ENCODE peak calls at places on chromosomes 2 and 18, in six cellular contexts. One of them, this sample, is unnamed.

GRCh38 chr2:160379399-160379798 is 114.2 kb downstream of the RBMS1 start:
- ATAC-seq in stimulated activated naive CD8-positive, alpha-beta T cell treated with anti-CD3 and anti-CD28 coated beads, Interleukin-15, Interleukin-2, amounts not matched to agents 100 U/mL and 50 U/mL, for 24 hours: no peak
- ATAC-seq in omental fat pad: peak
- ATAC-seq in heart right ventricle: peak
- ATAC-seq in Right ventricle myocardium inferior: peak
- ATAC-seq in effector memory CD8-positive, alpha-beta T cell: no peak
- ATAC-seq in this sample: no peak

GRCh38 chr2:191629001-191629453 is 48.9 kb upstream of the NABP1 start:
- ATAC-seq in heart right ventricle: no peak
- ATAC-seq in Right ventricle myocardium inferior: no peak
- ATAC-seq in stimulated activated naive CD8-positive, alpha-beta T cell treated with anti-CD3 and anti-CD28 coated beads, Interleukin-15, Interleukin-2, amounts not matched to agents 100 U/mL and 50 U/mL, for 24 hours: no peak
- ATAC-seq in effector memory CD8-positive, alpha-beta T cell: no peak
- ATAC-seq in omental fat pad: no peak
- ATAC-seq in this sample: peak

GRCh38 chr2:25339791-25340339 is 1.9 kb downstream of the DNMT3A start:
- ATAC-seq in Right ventricle myocardium inferior: peak
- ATAC-seq in omental fat pad: no peak
- ATAC-seq in heart right ventricle: peak
- ATAC-seq in stimulated activated naive CD8-positive, alpha-beta T cell treated with anti-CD3 and anti-CD28 coated beads, Interleukin-15, Interleukin-2, amounts not matched to agents 100 U/mL and 50 U/mL, for 24 hours: no peak
- ATAC-seq in effector memory CD8-positive, alpha-beta T cell: no peak
- ATAC-seq in this sample: no peak

GRCh38 chr2:132949108-132949507 is 279.1 kb upstream of the LYPD1 start:
- ATAC-seq in effector memory CD8-positive, alpha-beta T cell: no peak
- ATAC-seq in Right ventricle myocardium inferior: no peak
- ATAC-seq in heart right ventricle: no peak
- ATAC-seq in omental fat pad: no peak
- ATAC-seq in stimulated activated naive CD8-positive, alpha-beta T cell treated with anti-CD3 and anti-CD28 coated beads, Interleukin-15, Interleukin-2, amounts not matched to agents 100 U/mL and 50 U/mL, for 24 hours: no peak
- ATAC-seq in this sample: peak

GRCh38 chr2:217915706-217916105 is 87.1 kb downstream of the TNS1 start:
- ATAC-seq in stimulated activated naive CD8-positive, alpha-beta T cell treated with anti-CD3 and anti-CD28 coated beads, Interleukin-15, Interleukin-2, amounts not matched to agents 100 U/mL and 50 U/mL, for 24 hours: no peak
- ATAC-seq in heart right ventricle: no peak
- ATAC-seq in Right ventricle myocardium inferior: no peak
- ATAC-seq in omental fat pad: no peak
- ATAC-seq in effector memory CD8-positive, alpha-beta T cell: no peak
- ATAC-seq in this sample: no peak

GRCh38 chr18:57644540-57644939 is 22.9 kb upstream of the NARS1 start:
- ATAC-seq in stimulated activated naive CD8-positive, alpha-beta T cell treated with anti-CD3 and anti-CD28 coated beads, Interleukin-15, Interleukin-2, amounts not matched to agents 100 U/mL and 50 U/mL, for 24 hours: no peak
- ATAC-seq in omental fat pad: no peak
- ATAC-seq in effector memory CD8-positive, alpha-beta T cell: no peak
- ATAC-seq in heart right ventricle: no peak
- ATAC-seq in Right ventricle myocardium inferior: no peak
- ATAC-seq in this sample: no peak

GRCh38 chr2:177972782-177973181 is 99.8 kb downstream of the PDE11A start:
- ATAC-seq in stimulated activated naive CD8-positive, alpha-beta T cell treated with anti-CD3 and anti-CD28 coated beads, Interleukin-15, Interleukin-2, amounts not matched to agents 100 U/mL and 50 U/mL, for 24 hours: no peak
- ATAC-seq in omental fat pad: no peak
- ATAC-seq in Right ventricle myocardium inferior: no peak
- ATAC-seq in effector memory CD8-positive, alpha-beta T cell: no peak
- ATAC-seq in heart right ventricle: no peak
- ATAC-seq in this sample: no peak

GRCh38 chr2:37858725-37859267 is 66.3 kb upstream of the RMDN2 start:
- ATAC-seq in stimulated activated naive CD8-positive, alpha-beta T cell treated with anti-CD3 and anti-CD28 coated beads, Interleukin-15, Interleukin-2, amounts not matched to agents 100 U/mL and 50 U/mL, for 24 hours: peak
- ATAC-seq in Right ventricle myocardium inferior: no peak
- ATAC-seq in effector memory CD8-positive, alpha-beta T cell: no peak
- ATAC-seq in heart right ventricle: no peak
- ATAC-seq in omental fat pad: no peak
- ATAC-seq in this sample: no peak

GRCh38 chr2:216195565-216195978 is 86.4 kb downstream of the XRCC5 start:
- ATAC-seq in omental fat pad: no peak
- ATAC-seq in stimulated activated naive CD8-positive, alpha-beta T cell treated with anti-CD3 and anti-CD28 coated beads, Interleukin-15, Interleukin-2, amounts not matched to agents 100 U/mL and 50 U/mL, for 24 hours: peak
- ATAC-seq in effector memory CD8-positive, alpha-beta T cell: no peak
- ATAC-seq in Right ventricle myocardium inferior: no peak
- ATAC-seq in heart right ventricle: no peak
- ATAC-seq in this sample: no peak

GRCh38 chr18:61546598-61546997 is 213.4 kb downstream of the CDH20 start:
- ATAC-seq in Right ventricle myocardium inferior: no peak
- ATAC-seq in omental fat pad: no peak
- ATAC-seq in effector memory CD8-positive, alpha-beta T cell: no peak
- ATAC-seq in stimulated activated naive CD8-positive, alpha-beta T cell treated with anti-CD3 and anti-CD28 coated beads, Interleukin-15, Interleukin-2, amounts not matched to agents 100 U/mL and 50 U/mL, for 24 hours: no peak
- ATAC-seq in heart right ventricle: no peak
- ATAC-seq in this sample: no peak

GRCh38 chr2:43376523-43377198 is 150.3 kb upstream of the ZFP36L2 start:
- ATAC-seq in effector memory CD8-positive, alpha-beta T cell: no peak
- ATAC-seq in omental fat pad: no peak
- ATAC-seq in heart right ventricle: no peak
- ATAC-seq in stimulated activated naive CD8-positive, alpha-beta T cell treated with anti-CD3 and anti-CD28 coated beads, Interleukin-15, Interleukin-2, amounts not matched to agents 100 U/mL and 50 U/mL, for 24 hours: peak
- ATAC-seq in Right ventricle myocardium inferior: no peak
- ATAC-seq in this sample: no peak

GRCh38 chr2:240739797-240740196 is 48.1 kb downstream of the AQP12A start:
- ATAC-seq in Right ventricle myocardium inferior: no peak
- ATAC-seq in effector memory CD8-positive, alpha-beta T cell: peak
- ATAC-seq in heart right ventricle: no peak
- ATAC-seq in stimulated activated naive CD8-positive, alpha-beta T cell treated with anti-CD3 and anti-CD28 coated beads, Interleukin-15, Interleukin-2, amounts not matched to agents 100 U/mL and 50 U/mL, for 24 hours: peak
- ATAC-seq in omental fat pad: no peak
- ATAC-seq in this sample: no peak

GRCh38 chr2:170202437-170202836 is 24.5 kb downstream of the MYO3B start:
- ATAC-seq in Right ventricle myocardium inferior: peak
- ATAC-seq in stimulated activated naive CD8-positive, alpha-beta T cell treated with anti-CD3 and anti-CD28 coated beads, Interleukin-15, Interleukin-2, amounts not matched to agents 100 U/mL and 50 U/mL, for 24 hours: no peak
- ATAC-seq in effector memory CD8-positive, alpha-beta T cell: no peak
- ATAC-seq in heart right ventricle: peak
- ATAC-seq in omental fat pad: no peak
- ATAC-seq in this sample: no peak

GRCh38 chr2:75541430-75541829 is 19.3 kb downstream of the EVA1A start:
- ATAC-seq in heart right ventricle: no peak
- ATAC-seq in omental fat pad: no peak
- ATAC-seq in effector memory CD8-positive, alpha-beta T cell: no peak
- ATAC-seq in Right ventricle myocardium inferior: no peak
- ATAC-seq in stimulated activated naive CD8-positive, alpha-beta T cell treated with anti-CD3 and anti-CD28 coated beads, Interleukin-15, Interleukin-2, amounts not matched to agents 100 U/mL and 50 U/mL, for 24 hours: no peak
- ATAC-seq in this sample: peak

GRCh38 chr2:16006537-16007166 is 66.3 kb downstream of the MYCN start:
- ATAC-seq in stimulated activated naive CD8-positive, alpha-beta T cell treated with anti-CD3 and anti-CD28 coated beads, Interleukin-15, Interleukin-2, amounts not matched to agents 100 U/mL and 50 U/mL, for 24 hours: no peak
- ATAC-seq in omental fat pad: no peak
- ATAC-seq in heart right ventricle: no peak
- ATAC-seq in Right ventricle myocardium inferior: no peak
- ATAC-seq in effector memory CD8-positive, alpha-beta T cell: no peak
- ATAC-seq in this sample: no peak

GRCh38 chr2:35463805-35464596 is 891.6 kb upstream of the CRIM1 start:
- ATAC-seq in heart right ventricle: no peak
- ATAC-seq in omental fat pad: no peak
- ATAC-seq in stimulated activated naive CD8-positive, alpha-beta T cell treated with anti-CD3 and anti-CD28 coated beads, Interleukin-15, Interleukin-2, amounts not matched to agents 100 U/mL and 50 U/mL, for 24 hours: no peak
- ATAC-seq in Right ventricle myocardium inferior: no peak
- ATAC-seq in effector memory CD8-positive, alpha-beta T cell: no peak
- ATAC-seq in this sample: no peak

GRCh38 chr2:167721593-167721992 is 525.8 kb downstream of the STK39 start:
- ATAC-seq in omental fat pad: no peak
- ATAC-seq in stimulated activated naive CD8-positive, alpha-beta T cell treated with anti-CD3 and anti-CD28 coated beads, Interleukin-15, Interleukin-2, amounts not matched to agents 100 U/mL and 50 U/mL, for 24 hours: no peak
- ATAC-seq in heart right ventricle: no peak
- ATAC-seq in effector memory CD8-positive, alpha-beta T cell: no peak
- ATAC-seq in Right ventricle myocardium inferior: no peak
- ATAC-seq in this sample: no peak

GRCh38 chr18:22741318-22741717 is 191.8 kb upstream of the RBBP8 start:
- ATAC-seq in stimulated activated naive CD8-positive, alpha-beta T cell treated with anti-CD3 and anti-CD28 coated beads, Interleukin-15, Interleukin-2, amounts not matched to agents 100 U/mL and 50 U/mL, for 24 hours: no peak
- ATAC-seq in omental fat pad: no peak
- ATAC-seq in Right ventricle myocardium inferior: no peak
- ATAC-seq in effector memory CD8-positive, alpha-beta T cell: no peak
- ATAC-seq in heart right ventricle: no peak
- ATAC-seq in this sample: no peak

GRCh38 chr18:13382683-13382989 is 164.1 kb downstream of the LDLRAD4 start:
- ATAC-seq in heart right ventricle: peak
- ATAC-seq in effector memory CD8-positive, alpha-beta T cell: no peak
- ATAC-seq in Right ventricle myocardium inferior: peak
- ATAC-seq in omental fat pad: no peak
- ATAC-seq in stimulated activated naive CD8-positive, alpha-beta T cell treated with anti-CD3 and anti-CD28 coated beads, Interleukin-15, Interleukin-2, amounts not matched to agents 100 U/mL and 50 U/mL, for 24 hours: no peak
- ATAC-seq in this sample: no peak

GRCh38 chr2:47080888-47081301 is 74.2 kb downstream of the STPG4 start:
- ATAC-seq in effector memory CD8-positive, alpha-beta T cell: no peak
- ATAC-seq in stimulated activated naive CD8-positive, alpha-beta T cell treated with anti-CD3 and anti-CD28 coated beads, Interleukin-15, Interleukin-2, amounts not matched to agents 100 U/mL and 50 U/mL, for 24 hours: no peak
- ATAC-seq in omental fat pad: no peak
- ATAC-seq in heart right ventricle: no peak
- ATAC-seq in Right ventricle myocardium inferior: no peak
- ATAC-seq in this sample: no peak

GRCh38 chr2:105397025-105397722 is 1.7 kb downstream of the FHL2 start:
- ATAC-seq in effector memory CD8-positive, alpha-beta T cell: no peak
- ATAC-seq in omental fat pad: no peak
- ATAC-seq in Right ventricle myocardium inferior: no peak
- ATAC-seq in heart right ventricle: no peak
- ATAC-seq in stimulated activated naive CD8-positive, alpha-beta T cell treated with anti-CD3 and anti-CD28 coated beads, Interleukin-15, Interleukin-2, amounts not matched to agents 100 U/mL and 50 U/mL, for 24 hours: no peak
- ATAC-seq in this sample: no peak

GRCh38 chr2:223887127-223887526 is 49.7 kb upstream of the AP1S3 start:
- ATAC-seq in heart right ventricle: no peak
- ATAC-seq in Right ventricle myocardium inferior: no peak
- ATAC-seq in effector memory CD8-positive, alpha-beta T cell: no peak
- ATAC-seq in omental fat pad: no peak
- ATAC-seq in stimulated activated naive CD8-positive, alpha-beta T cell treated with anti-CD3 and anti-CD28 coated beads, Interleukin-15, Interleukin-2, amounts not matched to agents 100 U/mL and 50 U/mL, for 24 hours: no peak
- ATAC-seq in this sample: no peak

GRCh38 chr2:240178564-240178963 is 38.1 kb upstream of the OTOS start:
- ATAC-seq in heart right ventricle: no peak
- ATAC-seq in effector memory CD8-positive, alpha-beta T cell: no peak
- ATAC-seq in omental fat pad: no peak
- ATAC-seq in stimulated activated naive CD8-positive, alpha-beta T cell treated with anti-CD3 and anti-CD28 coated beads, Interleukin-15, Interleukin-2, amounts not matched to agents 100 U/mL and 50 U/mL, for 24 hours: no peak
- ATAC-seq in Right ventricle myocardium inferior: no peak
- ATAC-seq in this sample: no peak

GRCh38 chr18:76476665-76477561 is 18.1 kb downstream of the ZNF516 start:
- ATAC-seq in Right ventricle myocardium inferior: peak
- ATAC-seq in omental fat pad: peak
- ATAC-seq in stimulated activated naive CD8-positive, alpha-beta T cell treated with anti-CD3 and anti-CD28 coated beads, Interleukin-15, Interleukin-2, amounts not matched to agents 100 U/mL and 50 U/mL, for 24 hours: no peak
- ATAC-seq in effector memory CD8-positive, alpha-beta T cell: no peak
- ATAC-seq in heart right ventricle: peak
- ATAC-seq in this sample: no peak

GRCh38 chr2:157075924-157076323 is 181.6 kb upstream of the GALNT5 start:
- ATAC-seq in Right ventricle myocardium inferior: no peak
- ATAC-seq in heart right ventricle: no peak
- ATAC-seq in effector memory CD8-positive, alpha-beta T cell: no peak
- ATAC-seq in omental fat pad: no peak
- ATAC-seq in stimulated activated naive CD8-positive, alpha-beta T cell treated with anti-CD3 and anti-CD28 coated beads, Interleukin-15, Interleukin-2, amounts not matched to agents 100 U/mL and 50 U/mL, for 24 hours: no peak
- ATAC-seq in this sample: no peak

GRCh38 chr2:201116115-201116958 is at the start of gene CFLAR:
- ATAC-seq in effector memory CD8-positive, alpha-beta T cell: peak
- ATAC-seq in Right ventricle myocardium inferior: peak
- ATAC-seq in heart right ventricle: peak
- ATAC-seq in omental fat pad: peak
- ATAC-seq in stimulated activated naive CD8-positive, alpha-beta T cell treated with anti-CD3 and anti-CD28 coated beads, Interleukin-15, Interleukin-2, amounts not matched to agents 100 U/mL and 50 U/mL, for 24 hours: peak
- ATAC-seq in this sample: peak

GRCh38 chr18:3540805-3541548 is 91.0 kb downstream of the TGIF1 start:
- ATAC-seq in omental fat pad: no peak
- ATAC-seq in heart right ventricle: no peak
- ATAC-seq in effector memory CD8-positive, alpha-beta T cell: no peak
- ATAC-seq in Right ventricle myocardium inferior: no peak
- ATAC-seq in stimulated activated naive CD8-positive, alpha-beta T cell treated with anti-CD3 and anti-CD28 coated beads, Interleukin-15, Interleukin-2, amounts not matched to agents 100 U/mL and 50 U/mL, for 24 hours: no peak
- ATAC-seq in this sample: no peak

GRCh38 chr2:60891175-60891574 is 9.8 kb downstream of the REL start:
- ATAC-seq in heart right ventricle: no peak
- ATAC-seq in Right ventricle myocardium inferior: no peak
- ATAC-seq in effector memory CD8-positive, alpha-beta T cell: peak
- ATAC-seq in stimulated activated naive CD8-positive, alpha-beta T cell treated with anti-CD3 and anti-CD28 coated beads, Interleukin-15, Interleukin-2, amounts not matched to agents 100 U/mL and 50 U/mL, for 24 hours: peak
- ATAC-seq in omental fat pad: no peak
- ATAC-seq in this sample: peak

This sample was measured in stimulated activated memory B cell treated with anti-CD40 and anti-IgM and Interleukin-4, amounts not matched to agents 10 μg/mL and 1 μg/mL and 100 μg/mL, for 72 hours.